ENCODE peak calls at places on chromosome 22, in ten cellular contexts. Z is IMR-90, I is PC-3, P is OCI-LY7, U is MM.1S, A is breast epithelium, H is cardiac muscle cell, M is colonic mucosa, F is fibroblast of lung, C is transverse colon. S is an unnamed sample.

GRCh38 chr22:20459862-20460261 is 22.2 kb upstream of the SCARF2 start:
- DNase-seq in H (no peak), P (no peak), U (no peak), Z (no peak), F (no peak), I (no peak), A (no peak), M (no peak), C (no peak), S (no peak)

GRCh38 chr22:20298110-20298802 is 21.6 kb downstream of the DGCR6L start:
- DNase-seq in A (no peak), I (no peak), C (no peak), P (no peak), M (no peak), H (no peak), F (no peak), Z (no peak), U (no peak), S (no peak)

GRCh38 chr22:49514211-49514610 is 313.5 kb downstream of the BRD1 start:
- DNase-seq in A (no peak), C (no peak), F (no peak), P (no peak), U (no peak), H (no peak), M (no peak), Z (no peak), I (no peak), S (no peak)

GRCh38 chr22:37498289-37498909 is 12.2 kb upstream of the MFNG start:
- DNase-seq in U (peak; percentile 69), P (peak; percentile 88), Z (no peak), F (no peak), H (no peak), A (no peak), I (no peak), C (peak; percentile 80), M (peak; percentile 77), S (peak; percentile 86)

GRCh38 chr22:20013382-20013871 is 3.2 kb downstream of the ARVCF start:
- DNase-seq in F (peak; percentile 52), M (peak; percentile 43), Z (peak; percentile 47), I (no peak), C (peak; percentile 38), A (no peak), H (peak; percentile 73), U (no peak), P (peak; percentile 36), S (peak; percentile 84)

GRCh38 chr22:23097412-23098229 is 27.3 kb downstream of the GNAZ start:
- DNase-seq in I (no peak), P (no peak), F (no peak), U (no peak), Z (no peak), A (no peak), C (no peak), H (no peak), M (no peak), S (no peak)

GRCh38 chr22:43413826-43414225 is 2.0 kb downstream of the MPPED1 start:
- DNase-seq in C (no peak), P (no peak), Z (no peak), H (no peak), A (no peak), F (no peak), M (no peak), U (no peak), I (no peak), S (no peak)

GRCh38 chr22:19799322-19800190 is 39.0 kb downstream of the TBX1 start:
- DNase-seq in I (no peak), F (peak; percentile 80), M (no peak), C (no peak), H (peak; percentile 86), U (no peak), Z (peak; percentile 92), P (no peak), A (peak; percentile 33), S (no peak)

GRCh38 chr22:38873469-38874411 is 1.7 kb upstream of the CBX6 start:
- DNase-seq in Z (no peak), A (peak; percentile 17), I (peak; percentile 67), C (no peak), H (no peak), U (peak; percentile 88), P (no peak), F (no peak), M (no peak), S (no peak)

GRCh38 chr22:49094151-49094550 is 733.5 kb downstream of the BRD1 start:
- DNase-seq in Z (no peak), U (no peak), A (no peak), I (no peak), F (no peak), C (no peak), M (no peak), P (no peak), H (no peak), S (no peak)

GRCh38 chr22:48577691-48578090 is 1250.0 kb downstream of the BRD1 start:
- DNase-seq in M (no peak), I (no peak), C (no peak), Z (no peak), U (no peak), H (no peak), A (no peak), P (no peak), F (no peak), S (no peak)

GRCh38 chr22:49600891-49601431 is 226.7 kb downstream of the BRD1 start:
- DNase-seq in Z (no peak), H (no peak), C (no peak), U (no peak), M (no peak), F (no peak), I (no peak), P (peak; percentile 16), A (no peak), S (no peak)

GRCh38 chr22:22909605-22910271 is 22.1 kb downstream of the IGLL5 start:
- DNase-seq in A (no peak), F (no peak), H (no peak), C (no peak), P (no peak), M (no peak), I (no peak), U (no peak), Z (no peak), S (no peak)

GRCh38 chr22:49031746-49032330 is 795.8 kb downstream of the BRD1 start:
- DNase-seq in A (no peak), U (no peak), M (no peak), H (no peak), C (no peak), Z (no peak), F (no peak), I (no peak), P (no peak), S (no peak)

GRCh38 chr22:20316844-20317401 is 2.9 kb downstream of the DGCR6L start:
- DNase-seq in H (no peak), M (no peak), C (peak; percentile 6), A (no peak), P (no peak), I (no peak), U (no peak), F (no peak), Z (no peak), S (no peak)

GRCh38 chr22:18970180-18970947 is 34.3 kb upstream of the PRODH start:
- DNase-seq in H (peak; percentile 21), A (no peak), F (no peak), M (no peak), U (no peak), P (no peak), Z (no peak), I (no peak), C (no peak), S (peak; percentile 87)

GRCh38 chr22:19179472-19180048 is 1.0 kb upstream of the SLC25A1 start:
- DNase-seq in H (peak; percentile 93), P (peak; percentile 84), A (peak; percentile 56), C (peak; percentile 86), M (peak; percentile 85), F (peak; percentile 88), U (peak; percentile 87), Z (peak; percentile 85), I (peak; percentile 69), S (peak; percentile 86)

GRCh38 chr22:39933741-39934140 is 26.5 kb upstream of the TMA7B start:
- DNase-seq in C (no peak), I (no peak), F (no peak), M (no peak), U (no peak), P (peak; percentile 57), Z (no peak), A (no peak), H (no peak), S (no peak)

GRCh38 chr22:31870890-31871289 is 73.4 kb upstream of the YWHAH start:
- DNase-seq in A (no peak), C (peak; percentile 19), P (no peak), U (no peak), M (no peak), F (peak; percentile 59), I (peak; percentile 91), Z (peak; percentile 83), H (peak; percentile 41), S (no peak)
- TF ChIP-seq CTCF in A (no peak), C (no peak), P (no peak), U (no peak), M (no peak), F (no peak), I (peak; percentile 57), Z (peak; percentile 31), H (no peak), S (no peak)

GRCh38 chr22:31084811-31085492 is 3.8 kb downstream of the SMTN start:
- DNase-seq in P (peak; percentile 86), U (peak; percentile 88), Z (peak; percentile 75), M (peak; percentile 89), F (peak; percentile 84), C (peak; percentile 90), H (peak; percentile 93), A (peak; percentile 90), I (no peak), S (peak; percentile 94)
- H3K4me3 ChIP-seq in P (peak overlapping the region; percentile 87), U (peak overlapping the region; percentile 96), Z (peak overlapping the region; percentile 80), M (peak overlapping the region; percentile 61), F (peak overlapping the region; percentile 67), C (peak overlapping the region; percentile 55), H (peak overlapping the region; percentile 37), A (peak overlapping the region; percentile 69), I (peak overlapping the region; percentile 73), S (peak overlapping the region; percentile 83)

DNA sequence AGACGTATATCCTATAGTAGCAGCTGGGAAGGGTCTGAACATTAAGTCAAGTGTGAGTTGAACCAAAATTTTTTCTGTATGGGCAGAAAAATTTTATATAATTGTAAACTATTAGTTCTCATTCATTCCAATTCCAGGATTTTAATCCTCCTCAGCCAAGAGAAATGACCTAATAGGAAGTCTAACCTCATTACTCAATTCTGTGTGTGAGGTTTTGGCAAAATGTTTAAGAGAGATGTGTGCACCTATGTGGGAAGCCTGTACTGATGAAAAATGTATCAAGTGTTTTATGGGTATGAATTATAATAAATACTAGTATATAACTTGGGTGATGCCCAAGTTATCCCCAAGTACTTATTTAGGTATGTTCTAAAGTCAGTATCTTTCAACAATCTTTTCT is 311.6 kb upstream of the PITPNB start:
- DNase-seq in A (no peak), M (no peak), U (no peak), P (no peak), H (peak; percentile 38), C (no peak), I (no peak), Z (peak; percentile 18), F (peak; percentile 8), S (no peak)
- H3K27ac ChIP-seq in A (no peak overlapping the region), M (no peak overlapping the region), U (no peak overlapping the region), P (no peak overlapping the region), H (no peak overlapping the region), C (no peak overlapping the region), I (no peak overlapping the region), Z (no peak overlapping the region), F (no peak overlapping the region), S (no peak overlapping the region)

DNA sequence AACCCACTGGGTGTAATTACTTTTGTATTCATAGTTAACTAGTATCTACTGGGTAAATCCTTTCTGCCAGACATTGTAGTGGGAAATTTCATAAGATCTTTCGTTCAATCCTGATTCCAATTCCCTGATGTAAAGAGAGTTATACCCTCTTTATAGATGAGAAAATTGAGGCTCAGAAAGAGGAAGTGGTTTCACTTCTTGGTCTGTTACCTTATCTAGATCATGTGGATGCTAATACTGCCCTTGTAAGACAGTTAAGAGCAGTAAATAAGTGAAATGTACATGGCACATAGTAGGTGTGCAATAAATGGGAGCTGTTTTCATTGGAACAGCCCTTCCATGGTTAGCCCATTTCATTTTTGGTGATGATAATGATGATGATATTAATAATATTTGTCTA is 46.7 kb downstream of the TIMP3 start:
- DNase-seq in C (no peak), A (no peak), I (no peak), Z (no peak), H (no peak), P (no peak), M (no peak), U (no peak), F (no peak), S (no peak)
- TF ChIP-seq CTCF in C (no peak), A (no peak), I (no peak), Z (no peak), H (no peak), P (no peak), M (no peak), U (no peak), F (no peak), S (no peak)